ENCODE peak calls at places on chromosomes 13 and 19, in six cellular contexts. One of them, this sample, is unnamed.

GRCh38 chr19:47107201-47107952 is 6.2 kb downstream of the ZC3H4 start:
- DNase-seq in fibroblast of lung: no peak
- DNase-seq in Right ventricle myocardium inferior: no peak
- DNase-seq in OCI-LY7: no peak
- DNase-seq in naive thymus-derived CD8-positive, alpha-beta T cell: no peak
- DNase-seq in effector CD4-positive, alpha-beta T cell: peak; percentile 39
- DNase-seq in this sample: no peak

GRCh38 chr19:5093297-5093858 is 124.5 kb downstream of the KDM4B start:
- DNase-seq in fibroblast of lung: no peak
- DNase-seq in OCI-LY7: no peak
- DNase-seq in naive thymus-derived CD8-positive, alpha-beta T cell: no peak
- DNase-seq in Right ventricle myocardium inferior: no peak
- DNase-seq in effector CD4-positive, alpha-beta T cell: no peak
- DNase-seq in this sample: no peak

GRCh38 chr13:112852808-112853207 is 116.2 kb upstream of the MCF2L start:
- DNase-seq in effector CD4-positive, alpha-beta T cell: no peak
- DNase-seq in naive thymus-derived CD8-positive, alpha-beta T cell: no peak
- DNase-seq in Right ventricle myocardium inferior: no peak
- DNase-seq in OCI-LY7: no peak
- DNase-seq in fibroblast of lung: no peak
- DNase-seq in this sample: no peak

GRCh38 chr19:57689750-57690149 is 8.0 kb downstream of the ZNF551 start:
- DNase-seq in naive thymus-derived CD8-positive, alpha-beta T cell: no peak
- DNase-seq in Right ventricle myocardium inferior: no peak
- DNase-seq in effector CD4-positive, alpha-beta T cell: no peak
- DNase-seq in fibroblast of lung: no peak
- DNase-seq in OCI-LY7: no peak
- DNase-seq in this sample: no peak

GRCh38 chr13:32264407-32264806 is 50.8 kb downstream of the ZAR1L start:
- DNase-seq in naive thymus-derived CD8-positive, alpha-beta T cell: no peak
- DNase-seq in effector CD4-positive, alpha-beta T cell: no peak
- DNase-seq in fibroblast of lung: peak; percentile 38
- DNase-seq in OCI-LY7: no peak
- DNase-seq in Right ventricle myocardium inferior: peak; percentile 74
- DNase-seq in this sample: peak; percentile 1

GRCh38 chr19:17052439-17052838 is 22.8 kb downstream of the HAUS8 start:
- DNase-seq in OCI-LY7: peak; percentile 44
- DNase-seq in fibroblast of lung: peak; percentile 44
- DNase-seq in effector CD4-positive, alpha-beta T cell: no peak
- DNase-seq in Right ventricle myocardium inferior: no peak
- DNase-seq in naive thymus-derived CD8-positive, alpha-beta T cell: peak; percentile 20
- DNase-seq in this sample: peak; percentile 73

GRCh38 chr13:100440756-100441421 is 147.7 kb downstream of the GGACT start:
- DNase-seq in naive thymus-derived CD8-positive, alpha-beta T cell: no peak
- DNase-seq in fibroblast of lung: peak; percentile 78
- DNase-seq in effector CD4-positive, alpha-beta T cell: no peak
- DNase-seq in Right ventricle myocardium inferior: no peak
- DNase-seq in OCI-LY7: no peak
- DNase-seq in this sample: no peak

GRCh38 chr19:20470345-20471119 is 95.0 kb downstream of the ZNF737 start:
- DNase-seq in Right ventricle myocardium inferior: no peak
- DNase-seq in effector CD4-positive, alpha-beta T cell: no peak
- DNase-seq in OCI-LY7: no peak
- DNase-seq in naive thymus-derived CD8-positive, alpha-beta T cell: no peak
- DNase-seq in fibroblast of lung: no peak
- DNase-seq in this sample: no peak

GRCh38 chr19:50311723-50312635 is 17.2 kb downstream of the KCNC3 start:
- DNase-seq in OCI-LY7: no peak
- DNase-seq in fibroblast of lung: no peak
- DNase-seq in naive thymus-derived CD8-positive, alpha-beta T cell: no peak
- DNase-seq in Right ventricle myocardium inferior: no peak
- DNase-seq in effector CD4-positive, alpha-beta T cell: no peak
- DNase-seq in this sample: peak; percentile 79

GRCh38 chr19:2495130-2495641 is 19.3 kb downstream of the GADD45B start:
- DNase-seq in OCI-LY7: no peak
- DNase-seq in fibroblast of lung: peak; percentile 56
- DNase-seq in Right ventricle myocardium inferior: peak; percentile 87
- DNase-seq in naive thymus-derived CD8-positive, alpha-beta T cell: peak; percentile 28
- DNase-seq in effector CD4-positive, alpha-beta T cell: no peak
- DNase-seq in this sample: peak; percentile 40

GRCh38 chr13:63050287-63050686 is 1634.6 kb upstream of the PCDH20 start:
- DNase-seq in Right ventricle myocardium inferior: no peak
- DNase-seq in effector CD4-positive, alpha-beta T cell: no peak
- DNase-seq in fibroblast of lung: no peak
- DNase-seq in naive thymus-derived CD8-positive, alpha-beta T cell: no peak
- DNase-seq in OCI-LY7: no peak
- DNase-seq in this sample: no peak

GRCh38 chr19:46022431-46023310 is at the start of gene PGLYRP1:
- DNase-seq in Right ventricle myocardium inferior: no peak
- DNase-seq in naive thymus-derived CD8-positive, alpha-beta T cell: no peak
- DNase-seq in effector CD4-positive, alpha-beta T cell: no peak
- DNase-seq in fibroblast of lung: no peak
- DNase-seq in OCI-LY7: no peak
- DNase-seq in this sample: no peak

GRCh38 chr19:5194641-5195040 is 146.0 kb downstream of the PTPRS start:
- DNase-seq in OCI-LY7: no peak
- DNase-seq in fibroblast of lung: no peak
- DNase-seq in effector CD4-positive, alpha-beta T cell: no peak
- DNase-seq in naive thymus-derived CD8-positive, alpha-beta T cell: no peak
- DNase-seq in Right ventricle myocardium inferior: no peak
- DNase-seq in this sample: no peak

GRCh38 chr19:1155352-1156304 is 18.4 kb downstream of the SBNO2 start:
- DNase-seq in effector CD4-positive, alpha-beta T cell: no peak
- DNase-seq in OCI-LY7: no peak
- DNase-seq in naive thymus-derived CD8-positive, alpha-beta T cell: no peak
- DNase-seq in fibroblast of lung: no peak
- DNase-seq in Right ventricle myocardium inferior: no peak
- DNase-seq in this sample: no peak

GRCh38 chr19:24159707-24160106 is 72.7 kb downstream of the ZNF254 start:
- DNase-seq in OCI-LY7: peak; percentile 19
- DNase-seq in fibroblast of lung: peak; percentile 16
- DNase-seq in naive thymus-derived CD8-positive, alpha-beta T cell: no peak
- DNase-seq in Right ventricle myocardium inferior: no peak
- DNase-seq in effector CD4-positive, alpha-beta T cell: no peak
- DNase-seq in this sample: peak; percentile 64

GRCh38 chr19:30668521-30669155 is 296.5 kb downstream of the ZNF536 start:
- DNase-seq in naive thymus-derived CD8-positive, alpha-beta T cell: no peak
- DNase-seq in fibroblast of lung: no peak
- DNase-seq in Right ventricle myocardium inferior: no peak
- DNase-seq in effector CD4-positive, alpha-beta T cell: no peak
- DNase-seq in OCI-LY7: no peak
- DNase-seq in this sample: no peak

GRCh38 chr13:32969516-32969941 is 46.7 kb upstream of the KL start:
- DNase-seq in OCI-LY7: no peak
- DNase-seq in effector CD4-positive, alpha-beta T cell: no peak
- DNase-seq in naive thymus-derived CD8-positive, alpha-beta T cell: no peak
- DNase-seq in fibroblast of lung: peak; percentile 45
- DNase-seq in Right ventricle myocardium inferior: no peak
- DNase-seq in this sample: no peak

GRCh38 chr19:18522124-18522861 is 423 bp upstream of the ELL start:
- DNase-seq in Right ventricle myocardium inferior: peak; percentile 100
- DNase-seq in effector CD4-positive, alpha-beta T cell: peak; percentile 100
- DNase-seq in naive thymus-derived CD8-positive, alpha-beta T cell: peak; percentile 100
- DNase-seq in OCI-LY7: peak; percentile 100
- DNase-seq in fibroblast of lung: peak; percentile 100
- DNase-seq in this sample: peak; percentile 100

GRCh38 chr19:32691291-32691951 is at the start of gene NUDT19:
- DNase-seq in Right ventricle myocardium inferior: peak; percentile 92
- DNase-seq in effector CD4-positive, alpha-beta T cell: peak; percentile 55
- DNase-seq in naive thymus-derived CD8-positive, alpha-beta T cell: peak; percentile 63
- DNase-seq in fibroblast of lung: peak; percentile 85
- DNase-seq in OCI-LY7: peak; percentile 83
- DNase-seq in this sample: peak; percentile 96

GRCh38 chr13:113196970-113197737 is 11.3 kb downstream of the PCID2 start:
- DNase-seq in naive thymus-derived CD8-positive, alpha-beta T cell: no peak
- DNase-seq in fibroblast of lung: no peak
- DNase-seq in effector CD4-positive, alpha-beta T cell: no peak
- DNase-seq in Right ventricle myocardium inferior: no peak
- DNase-seq in OCI-LY7: no peak
- DNase-seq in this sample: no peak

GRCh38 chr19:48663667-48664066 is 9.2 kb downstream of the NTN5 start:
- DNase-seq in OCI-LY7: no peak
- DNase-seq in effector CD4-positive, alpha-beta T cell: no peak
- DNase-seq in naive thymus-derived CD8-positive, alpha-beta T cell: no peak
- DNase-seq in Right ventricle myocardium inferior: no peak
- DNase-seq in fibroblast of lung: no peak
- DNase-seq in this sample: no peak

GRCh38 chr19:906480-906879 is 6.5 kb downstream of the R3HDM4 start:
- DNase-seq in effector CD4-positive, alpha-beta T cell: no peak
- DNase-seq in fibroblast of lung: no peak
- DNase-seq in naive thymus-derived CD8-positive, alpha-beta T cell: no peak
- DNase-seq in OCI-LY7: peak; percentile 72
- DNase-seq in Right ventricle myocardium inferior: no peak
- DNase-seq in this sample: no peak

GRCh38 chr13:111957913-111958450 is 109.0 kb upstream of the SOX1 start:
- DNase-seq in Right ventricle myocardium inferior: no peak
- DNase-seq in effector CD4-positive, alpha-beta T cell: no peak
- DNase-seq in OCI-LY7: no peak
- DNase-seq in naive thymus-derived CD8-positive, alpha-beta T cell: no peak
- DNase-seq in fibroblast of lung: no peak
- DNase-seq in this sample: no peak

GRCh38 chr13:25981060-25981459 is 70.8 kb downstream of the SHISA2 start:
- DNase-seq in Right ventricle myocardium inferior: no peak
- DNase-seq in effector CD4-positive, alpha-beta T cell: no peak
- DNase-seq in naive thymus-derived CD8-positive, alpha-beta T cell: no peak
- DNase-seq in fibroblast of lung: no peak
- DNase-seq in OCI-LY7: no peak
- DNase-seq in this sample: no peak

GRCh38 chr19:10740798-10741197 is 22.9 kb downstream of the DNM2 start:
- DNase-seq in fibroblast of lung: no peak
- DNase-seq in OCI-LY7: no peak
- DNase-seq in naive thymus-derived CD8-positive, alpha-beta T cell: no peak
- DNase-seq in effector CD4-positive, alpha-beta T cell: no peak
- DNase-seq in Right ventricle myocardium inferior: no peak
- DNase-seq in this sample: no peak

GRCh38 chr19:40596608-40597328 is 4.4 kb upstream of the LTBP4 start:
- DNase-seq in naive thymus-derived CD8-positive, alpha-beta T cell: no peak
- DNase-seq in OCI-LY7: no peak
- DNase-seq in fibroblast of lung: peak; percentile 60
- DNase-seq in Right ventricle myocardium inferior: peak; percentile 84
- DNase-seq in effector CD4-positive, alpha-beta T cell: no peak
- DNase-seq in this sample: no peak

GRCh38 chr19:44807162-44807561 is 1.7 kb upstream of the BCAM start:
- DNase-seq in fibroblast of lung: no peak
- DNase-seq in naive thymus-derived CD8-positive, alpha-beta T cell: no peak
- DNase-seq in OCI-LY7: no peak
- DNase-seq in effector CD4-positive, alpha-beta T cell: no peak
- DNase-seq in Right ventricle myocardium inferior: no peak
- DNase-seq in this sample: no peak

GRCh38 chr13:111153977-111154332 is 38.8 kb downstream of the ARHGEF7 start:
- DNase-seq in fibroblast of lung: no peak
- DNase-seq in Right ventricle myocardium inferior: no peak
- DNase-seq in naive thymus-derived CD8-positive, alpha-beta T cell: no peak
- DNase-seq in OCI-LY7: peak; percentile 34
- DNase-seq in effector CD4-positive, alpha-beta T cell: peak; percentile 35
- DNase-seq in this sample: peak; percentile 73

GRCh38 chr13:46140044-46140443 is 35.2 kb upstream of the CPB2 start:
- DNase-seq in naive thymus-derived CD8-positive, alpha-beta T cell: no peak
- DNase-seq in Right ventricle myocardium inferior: no peak
- DNase-seq in effector CD4-positive, alpha-beta T cell: no peak
- DNase-seq in fibroblast of lung: no peak
- DNase-seq in OCI-LY7: no peak
- DNase-seq in this sample: no peak

GRCh38 chr13:36904219-36904618 is 15.8 kb downstream of the SMAD9 start:
- DNase-seq in OCI-LY7: no peak
- DNase-seq in effector CD4-positive, alpha-beta T cell: no peak
- DNase-seq in naive thymus-derived CD8-positive, alpha-beta T cell: no peak
- DNase-seq in Right ventricle myocardium inferior: no peak
- DNase-seq in fibroblast of lung: no peak
- DNase-seq in this sample: no peak

GRCh38 chr13:25365720-25366235 is 6.0 kb upstream of the ATP8A2 start:
- DNase-seq in naive thymus-derived CD8-positive, alpha-beta T cell: no peak
- DNase-seq in OCI-LY7: no peak
- DNase-seq in fibroblast of lung: no peak
- DNase-seq in Right ventricle myocardium inferior: no peak
- DNase-seq in effector CD4-positive, alpha-beta T cell: no peak
- DNase-seq in this sample: no peak

GRCh38 chr13:98847780-98848179 is 95.3 kb upstream of the SLC15A1 start:
- DNase-seq in OCI-LY7: no peak
- DNase-seq in fibroblast of lung: no peak
- DNase-seq in naive thymus-derived CD8-positive, alpha-beta T cell: no peak
- DNase-seq in effector CD4-positive, alpha-beta T cell: no peak
- DNase-seq in Right ventricle myocardium inferior: no peak
- DNase-seq in this sample: no peak

GRCh38 chr13:31962661-31963345 is 68.8 kb upstream of the FRY start:
- DNase-seq in effector CD4-positive, alpha-beta T cell: no peak
- DNase-seq in Right ventricle myocardium inferior: no peak
- DNase-seq in naive thymus-derived CD8-positive, alpha-beta T cell: no peak
- DNase-seq in fibroblast of lung: peak; percentile 51
- DNase-seq in OCI-LY7: no peak
- DNase-seq in this sample: no peak

GRCh38 chr13:110062077-110062776 is 244.7 kb downstream of the COL4A1 start:
- DNase-seq in effector CD4-positive, alpha-beta T cell: no peak
- DNase-seq in OCI-LY7: no peak
- DNase-seq in Right ventricle myocardium inferior: no peak
- DNase-seq in naive thymus-derived CD8-positive, alpha-beta T cell: no peak
- DNase-seq in fibroblast of lung: peak; percentile 59
- DNase-seq in this sample: no peak

GRCh38 chr19:4369109-4369887 is 25.9 kb downstream of the MPND start:
- DNase-seq in Right ventricle myocardium inferior: no peak
- DNase-seq in fibroblast of lung: peak; percentile 56
- DNase-seq in OCI-LY7: peak; percentile 82
- DNase-seq in effector CD4-positive, alpha-beta T cell: peak; percentile 53
- DNase-seq in naive thymus-derived CD8-positive, alpha-beta T cell: peak; percentile 70
- DNase-seq in this sample: peak; percentile 82

GRCh38 chr13:98688373-98688772 is 64.1 kb downstream of the SLC15A1 start:
- DNase-seq in OCI-LY7: no peak
- DNase-seq in fibroblast of lung: no peak
- DNase-seq in naive thymus-derived CD8-positive, alpha-beta T cell: no peak
- DNase-seq in Right ventricle myocardium inferior: no peak
- DNase-seq in effector CD4-positive, alpha-beta T cell: no peak
- DNase-seq in this sample: no peak

This sample was measured in Karpas-422.